ENCODE peak calls at places on chromosomes 3 and 15, in ten cellular contexts. H, B, M, Q, J, I, R, S, D and X are unnamed samples.

GRCh38 chr3:185999221-185999620 is 61.4 kb upstream of the TRA2B start:
- DNase-seq in B (no peak), H (no peak), R (no peak), J (no peak), I (no peak), D (no peak), Q (no peak), S (no peak), M (no peak), X (no peak)

GRCh38 chr15:83462953-83463433 is 15.9 kb downstream of the SH3GL3 start:
- DNase-seq in S (no peak), H (no peak), Q (no peak), D (no peak), R (no peak), B (no peak), M (no peak), I (no peak), J (no peak), X (no peak)

GRCh38 chr15:39869858-39870515 is 50.1 kb downstream of the GPR176 start:
- DNase-seq in B (no peak), I (no peak), Q (no peak), H (no peak), M (no peak), R (no peak), D (no peak), S (no peak), J (no peak), X (no peak)

GRCh38 chr15:66251790-66252355 is 1.7 kb downstream of the MEGF11 start:
- DNase-seq in I (no peak), D (no peak), H (no peak), B (no peak), M (no peak), R (no peak), J (no peak), S (peak), Q (peak), X (no peak)

GRCh38 chr3:127152676-127153505 is 40.0 kb upstream of the PRR23E start:
- DNase-seq in S (no peak), J (no peak), Q (no peak), D (no peak), B (no peak), R (no peak), I (no peak), H (no peak), M (no peak), X (no peak)

GRCh38 chr3:25293736-25294135 is 134.3 kb upstream of the RARB start:
- DNase-seq in H (peak), R (no peak), M (no peak), I (no peak), B (no peak), J (peak), S (no peak), D (no peak), Q (no peak), X (no peak)

GRCh38 chr15:59278120-59278519 is 71.5 kb downstream of the LDHAL6B start:
- DNase-seq in R (no peak), H (no peak), I (no peak), J (peak), B (no peak), D (no peak), M (no peak), Q (no peak), S (no peak), X (no peak)

GRCh38 chr3:50316657-50317242 is 5.8 kb downstream of the HYAL2 start:
- DNase-seq in J (no peak), S (no peak), Q (no peak), H (peak), B (no peak), D (no peak), R (no peak), I (no peak), M (peak), X (peak)

GRCh38 chr15:42228036-42228435 is 19.9 kb upstream of the VPS39 start:
- DNase-seq in S (no peak), H (no peak), Q (no peak), M (no peak), B (no peak), J (no peak), R (no peak), I (no peak), D (no peak), X (no peak)

GRCh38 chr3:106206613-106207012 is 337.8 kb upstream of the CBLB start:
- DNase-seq in M (no peak), B (no peak), H (no peak), R (no peak), Q (no peak), J (no peak), I (no peak), S (no peak), D (no peak), X (no peak)

GRCh38 chr3:106210923-106211322 is 342.1 kb upstream of the CBLB start:
- DNase-seq in D (no peak), B (no peak), Q (no peak), H (no peak), M (no peak), R (no peak), J (no peak), S (no peak), I (no peak), X (no peak)

GRCh38 chr3:106208266-106208665 is 339.5 kb upstream of the CBLB start:
- DNase-seq in J (no peak), S (no peak), I (no peak), B (no peak), D (no peak), R (no peak), H (no peak), Q (no peak), M (no peak), X (no peak)

GRCh38 chr3:106209482-106209881 is 340.7 kb upstream of the CBLB start:
- DNase-seq in B (no peak), Q (no peak), J (no peak), R (no peak), I (no peak), M (no peak), H (no peak), S (no peak), D (no peak), X (no peak)

GRCh38 chr3:106208979-106209378 is 340.2 kb upstream of the CBLB start:
- DNase-seq in I (no peak), H (peak), D (no peak), J (peak), S (no peak), B (no peak), Q (no peak), M (no peak), R (no peak), X (no peak)
- TF ChIP-seq CTCF in I (peak), H (no peak), D (no peak), J (peak), S (no peak), B (peak), Q (no peak), M (no peak), R (peak), X (peak)

GRCh38 chr3:72887723-72888545 is at the start of gene GXYLT2:
- DNase-seq in Q (peak), S (peak), I (peak), B (peak), R (no peak), M (peak), J (peak), H (peak), D (no peak), X (peak)
- TF ChIP-seq CTCF in Q (no peak), S (no peak), I (peak), B (peak), R (no peak), M (no peak), J (no peak), H (peak), D (no peak), X (no peak)

GRCh38 chr3:189192725-189193124 is 21.0 kb downstream of the TPRG1 start:
- DNase-seq in B (no peak), S (no peak), J (no peak), R (no peak), Q (no peak), D (no peak), M (no peak), I (no peak), H (no peak), X (no peak)

DNA sequence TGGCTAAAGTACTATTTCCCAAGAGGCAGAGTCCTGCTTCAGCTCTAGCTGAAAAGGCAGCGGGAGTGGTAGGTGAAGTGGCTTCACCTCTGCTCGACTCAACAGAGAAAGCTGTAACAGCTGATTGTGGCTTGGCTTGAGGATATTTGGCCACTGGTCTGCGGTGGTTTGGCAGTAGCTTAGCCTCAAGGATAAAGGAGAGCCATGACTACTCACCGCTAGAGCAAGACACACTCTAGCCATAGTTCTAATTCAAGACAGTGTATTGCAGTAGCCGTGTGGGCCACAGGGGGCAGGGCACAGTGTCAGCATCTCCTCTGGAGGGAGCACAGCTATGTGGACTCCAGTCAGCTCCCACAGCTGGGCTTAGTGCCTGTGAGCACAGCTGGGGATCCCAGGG is 23.5 kb downstream of the TPRG1 start:
- DNase-seq in H (no peak), R (no peak), D (no peak), B (no peak), I (no peak), M (no peak), J (no peak), S (no peak), Q (peak), X (no peak)
- TF ChIP-seq CTCF in H (no peak), R (no peak), D (peak), B (no peak), I (no peak), M (no peak), J (peak), S (no peak), Q (peak), X (no peak)

GRCh38 chr3:111861396-111861795 is 2.3 kb downstream of the PHLDB2 start:
- DNase-seq in S (no peak), I (no peak), H (no peak), Q (no peak), R (no peak), B (no peak), M (no peak), D (no peak), J (peak), X (no peak)

GRCh38 chr3:111858641-111859040 is 424 bp upstream of the PHLDB2 start:
- DNase-seq in S (no peak), M (no peak), R (no peak), J (no peak), B (no peak), D (no peak), Q (no peak), I (no peak), H (no peak), X (no peak)

GRCh38 chr3:111857474-111857873 is 1.6 kb upstream of the PHLDB2 start:
- DNase-seq in D (no peak), H (no peak), M (no peak), Q (no peak), S (no peak), B (no peak), R (no peak), J (no peak), I (no peak), X (no peak)

GRCh38 chr3:111859974-111860859 is 1.2 kb downstream of the PHLDB2 start:
- DNase-seq in H (peak), B (no peak), Q (peak), D (peak), S (peak), J (peak), R (peak), M (peak), I (peak), X (peak)

GRCh38 chr3:111859061-111859973 is at the start of gene PHLDB2:
- DNase-seq in M (peak), J (peak), S (peak), D (no peak), B (peak), Q (peak), I (peak), R (peak), H (peak), X (peak)
- TF ChIP-seq CTCF in M (no peak), J (peak), S (no peak), D (no peak), B (peak), Q (no peak), I (no peak), R (no peak), H (no peak), X (no peak)

GRCh38 chr3:117616213-117616612 is 906.6 kb downstream of the TUSC7 start:
- DNase-seq in S (no peak), D (no peak), B (no peak), H (no peak), M (no peak), J (no peak), Q (no peak), R (no peak), I (no peak), X (no peak)
- TF ChIP-seq CTCF in S (no peak), D (no peak), B (no peak), H (no peak), M (no peak), J (no peak), Q (no peak), R (no peak), I (no peak), X (no peak)

DNA sequence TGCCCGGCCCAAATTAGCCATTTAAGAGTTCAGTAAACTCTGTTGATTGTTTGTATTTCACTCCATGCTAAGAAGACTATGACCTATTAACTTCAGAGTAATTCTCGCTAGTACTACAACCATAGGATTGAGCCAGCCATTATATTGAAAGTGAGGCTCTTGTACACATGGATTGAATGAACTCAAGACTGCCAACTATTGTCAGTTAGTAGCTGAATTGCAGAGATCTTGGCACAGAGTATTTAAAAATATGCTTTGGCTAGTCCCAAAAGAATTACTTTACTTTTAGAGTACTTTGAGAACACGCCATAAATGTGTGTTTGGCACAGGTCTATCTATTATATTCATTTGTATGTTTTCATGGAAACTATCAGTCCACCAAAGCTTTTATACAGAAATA is 226.7 kb upstream of the DCBLD2 start:
- DNase-seq in B (no peak), Q (no peak), S (no peak), J (peak), D (no peak), R (no peak), H (no peak), I (no peak), M (no peak), X (no peak)
- TF ChIP-seq CTCF in B (no peak), Q (no peak), S (no peak), J (no peak), D (no peak), R (no peak), H (no peak), I (no peak), M (no peak), X (no peak)